ENCODE peak calls at places on chromosomes 13 and 19, in six cellular contexts. One of them, this sample, is unnamed.

GRCh38 chr13:112170823-112171569 is 104.0 kb downstream of the SOX1 start:
- DNase-seq in A549: no peak
- DNase-seq in H9: no peak
- DNase-seq in AG09319: no peak
- DNase-seq in ACHN: no peak
- DNase-seq in HEK293T: no peak
- DNase-seq in this sample: no peak

GRCh38 chr19:11457115-11457514 is 21.7 kb downstream of the PRKCSH start:
- DNase-seq in AG09319: no peak
- DNase-seq in A549: no peak
- DNase-seq in H9: no peak
- DNase-seq in ACHN: no peak
- DNase-seq in HEK293T: no peak
- DNase-seq in this sample: no peak

GRCh38 chr19:48511800-48512503 is at the start of gene LMTK3:
- DNase-seq in ACHN: no peak
- DNase-seq in H9: peak
- DNase-seq in AG09319: peak
- DNase-seq in A549: peak
- DNase-seq in HEK293T: no peak
- DNase-seq in this sample: peak

GRCh38 chr13:98576215-98576945 is 527 bp downstream of the STK24 start:
- DNase-seq in H9: no peak
- DNase-seq in AG09319: no peak
- DNase-seq in A549: no peak
- DNase-seq in ACHN: peak
- DNase-seq in HEK293T: no peak
- DNase-seq in this sample: no peak

GRCh38 chr19:17567940-17568339 is 12.5 kb downstream of the COLGALT1 start:
- DNase-seq in A549: no peak
- DNase-seq in HEK293T: no peak
- DNase-seq in H9: no peak
- DNase-seq in ACHN: no peak
- DNase-seq in AG09319: no peak
- DNase-seq in this sample: no peak

GRCh38 chr19:5949792-5950305 is 28.1 kb downstream of the RANBP3 start:
- DNase-seq in H9: no peak
- DNase-seq in A549: no peak
- DNase-seq in ACHN: no peak
- DNase-seq in AG09319: no peak
- DNase-seq in HEK293T: no peak
- DNase-seq in this sample: no peak

GRCh38 chr19:6779204-6779603 is 6.7 kb downstream of the VAV1 start:
- DNase-seq in H9: no peak
- DNase-seq in AG09319: no peak
- DNase-seq in HEK293T: no peak
- DNase-seq in ACHN: no peak
- DNase-seq in A549: no peak
- DNase-seq in this sample: no peak

GRCh38 chr19:58558623-58559274 is 338 bp upstream of the UBE2M start:
- DNase-seq in HEK293T: peak
- DNase-seq in H9: peak
- DNase-seq in A549: peak
- DNase-seq in ACHN: peak
- DNase-seq in AG09319: peak
- DNase-seq in this sample: peak

GRCh38 chr13:53612200-53612599 is 583.6 kb downstream of the OLFM4 start:
- DNase-seq in H9: no peak
- DNase-seq in ACHN: no peak
- DNase-seq in AG09319: no peak
- DNase-seq in A549: no peak
- DNase-seq in HEK293T: no peak
- DNase-seq in this sample: no peak

GRCh38 chr13:42852102-42852501 is 70.7 kb downstream of the FAM216B start:
- DNase-seq in H9: no peak
- DNase-seq in ACHN: no peak
- DNase-seq in HEK293T: no peak
- DNase-seq in AG09319: no peak
- DNase-seq in A549: no peak
- DNase-seq in this sample: no peak

GRCh38 chr19:15812059-15812722 is 3.3 kb downstream of the OR10H1 start:
- DNase-seq in ACHN: no peak
- DNase-seq in HEK293T: no peak
- DNase-seq in H9: no peak
- DNase-seq in A549: no peak
- DNase-seq in AG09319: no peak
- DNase-seq in this sample: no peak

GRCh38 chr13:79765331-79765730 is 284.4 kb downstream of the NDFIP2 start:
- DNase-seq in AG09319: no peak
- DNase-seq in HEK293T: no peak
- DNase-seq in H9: no peak
- DNase-seq in ACHN: no peak
- DNase-seq in A549: no peak
- DNase-seq in this sample: no peak

GRCh38 chr13:24842533-24843278 is 78.7 kb downstream of the RNF17 start:
- DNase-seq in A549: no peak
- DNase-seq in AG09319: no peak
- DNase-seq in ACHN: peak
- DNase-seq in HEK293T: no peak
- DNase-seq in H9: no peak
- DNase-seq in this sample: no peak

GRCh38 chr13:42174344-42175162 is 97.4 kb upstream of the AKAP11 start:
- DNase-seq in H9: no peak
- DNase-seq in HEK293T: no peak
- DNase-seq in A549: no peak
- DNase-seq in ACHN: no peak
- DNase-seq in AG09319: no peak
- DNase-seq in this sample: peak

GRCh38 chr13:74168263-74168675 is 34.1 kb upstream of the KLF12 start:
- DNase-seq in ACHN: no peak
- DNase-seq in A549: no peak
- DNase-seq in HEK293T: no peak
- DNase-seq in AG09319: no peak
- DNase-seq in H9: no peak
- DNase-seq in this sample: no peak

GRCh38 chr13:89514534-89515312 is 1832.8 kb upstream of the MIR17HG start:
- DNase-seq in H9: no peak
- DNase-seq in A549: peak
- DNase-seq in ACHN: peak
- DNase-seq in HEK293T: no peak
- DNase-seq in AG09319: no peak
- DNase-seq in this sample: peak

GRCh38 chr13:106348032-106348431 is 187.4 kb downstream of the EFNB2 start:
- DNase-seq in HEK293T: no peak
- DNase-seq in A549: no peak
- DNase-seq in H9: no peak
- DNase-seq in AG09319: no peak
- DNase-seq in ACHN: peak
- DNase-seq in this sample: peak

GRCh38 chr19:15194938-15195337 is 5.9 kb downstream of the NOTCH3 start:
- DNase-seq in HEK293T: no peak
- DNase-seq in AG09319: no peak
- DNase-seq in A549: no peak
- DNase-seq in H9: no peak
- DNase-seq in ACHN: no peak
- DNase-seq in this sample: peak

GRCh38 chr19:46616631-46617322 is 8.1 kb downstream of the PTGIR start:
- DNase-seq in HEK293T: peak
- DNase-seq in A549: peak
- DNase-seq in ACHN: peak
- DNase-seq in H9: peak
- DNase-seq in AG09319: no peak
- DNase-seq in this sample: peak

GRCh38 chr13:46160474-46161066 is 21.4 kb downstream of the LCP1 start:
- DNase-seq in H9: no peak
- DNase-seq in ACHN: peak
- DNase-seq in HEK293T: peak
- DNase-seq in AG09319: peak
- DNase-seq in A549: peak
- DNase-seq in this sample: peak

GRCh38 chr13:31970237-31970930 is 61.2 kb upstream of the FRY start:
- DNase-seq in HEK293T: no peak
- DNase-seq in H9: no peak
- DNase-seq in AG09319: no peak
- DNase-seq in A549: no peak
- DNase-seq in ACHN: no peak
- DNase-seq in this sample: peak

GRCh38 chr19:8302357-8302691 is 5.8 kb downstream of the CD320 start:
- DNase-seq in ACHN: no peak
- DNase-seq in HEK293T: no peak
- DNase-seq in A549: no peak
- DNase-seq in H9: no peak
- DNase-seq in AG09319: no peak
- DNase-seq in this sample: no peak

GRCh38 chr13:37595162-37595561 is 3.4 kb downstream of the POSTN start:
- DNase-seq in ACHN: no peak
- DNase-seq in H9: no peak
- DNase-seq in HEK293T: no peak
- DNase-seq in AG09319: no peak
- DNase-seq in A549: no peak
- DNase-seq in this sample: peak

GRCh38 chr19:19624032-19624570 is 3.9 kb downstream of the LPAR2 start:
- DNase-seq in AG09319: no peak
- DNase-seq in A549: no peak
- DNase-seq in HEK293T: no peak
- DNase-seq in H9: no peak
- DNase-seq in ACHN: no peak
- DNase-seq in this sample: no peak

GRCh38 chr13:111393221-111393790 is 72.9 kb downstream of the TEX29 start:
- DNase-seq in H9: no peak
- DNase-seq in ACHN: no peak
- DNase-seq in AG09319: no peak
- DNase-seq in A549: no peak
- DNase-seq in HEK293T: no peak
- DNase-seq in this sample: no peak

This sample was measured in iris pigment epithelial cell.